ENCODE peak calls at places on chromosomes 5 and 9, in six cellular contexts. One of them, this sample, is unnamed.

GRCh38 chr9:128870128-128870940 is 11.4 kb downstream of the KYAT1 start:
- DNase-seq in IMR-90: no peak
- DNase-seq in H9: no peak
- DNase-seq in mesenchymal stem cell: peak
- DNase-seq in neuronal stem cell: no peak
- DNase-seq in trophoblast cell: peak
- DNase-seq in this sample: no peak

GRCh38 chr9:3520564-3520963 is 5.2 kb downstream of the RFX3 start:
- DNase-seq in IMR-90: no peak
- DNase-seq in H9: no peak
- DNase-seq in mesenchymal stem cell: no peak
- DNase-seq in neuronal stem cell: no peak
- DNase-seq in trophoblast cell: no peak
- DNase-seq in this sample: no peak

GRCh38 chr5:68116408-68116807 is 99.1 kb upstream of the PIK3R1 start:
- DNase-seq in IMR-90: no peak
- DNase-seq in H9: no peak
- DNase-seq in mesenchymal stem cell: no peak
- DNase-seq in neuronal stem cell: no peak
- DNase-seq in trophoblast cell: no peak
- DNase-seq in this sample: no peak

GRCh38 chr9:114261026-114261425 is 61.9 kb upstream of the ORM1 start:
- DNase-seq in IMR-90: no peak
- DNase-seq in H9: peak
- DNase-seq in mesenchymal stem cell: no peak
- DNase-seq in neuronal stem cell: no peak
- DNase-seq in trophoblast cell: no peak
- DNase-seq in this sample: no peak

GRCh38 chr9:25350011-25350410 is 328.2 kb downstream of the TUSC1 start:
- DNase-seq in IMR-90: no peak
- DNase-seq in H9: no peak
- DNase-seq in mesenchymal stem cell: no peak
- DNase-seq in neuronal stem cell: no peak
- DNase-seq in trophoblast cell: peak
- DNase-seq in this sample: no peak

GRCh38 chr9:134399435-134400056 is 73.3 kb downstream of the RXRA start:
- DNase-seq in IMR-90: peak
- DNase-seq in H9: no peak
- DNase-seq in mesenchymal stem cell: peak
- DNase-seq in neuronal stem cell: no peak
- DNase-seq in trophoblast cell: peak
- DNase-seq in this sample: no peak

GRCh38 chr5:149007174-149007573 is 55.7 kb downstream of the SH3TC2 start:
- DNase-seq in IMR-90: peak
- DNase-seq in H9: no peak
- DNase-seq in mesenchymal stem cell: peak
- DNase-seq in neuronal stem cell: no peak
- DNase-seq in trophoblast cell: no peak
- DNase-seq in this sample: no peak

GRCh38 chr9:69674112-69674511 is 1.9 kb upstream of the APBA1 start:
- DNase-seq in IMR-90: no peak
- DNase-seq in H9: peak
- DNase-seq in mesenchymal stem cell: no peak
- DNase-seq in neuronal stem cell: no peak
- DNase-seq in trophoblast cell: peak
- DNase-seq in this sample: no peak

GRCh38 chr5:68378204-68378830 is 162.8 kb downstream of the PIK3R1 start:
- DNase-seq in IMR-90: no peak
- DNase-seq in H9: no peak
- DNase-seq in mesenchymal stem cell: no peak
- DNase-seq in neuronal stem cell: no peak
- DNase-seq in trophoblast cell: no peak
- DNase-seq in this sample: no peak

GRCh38 chr5:150142800-150143724 is 12.6 kb downstream of the PDGFRB start:
- DNase-seq in IMR-90: peak
- DNase-seq in H9: no peak
- DNase-seq in mesenchymal stem cell: peak
- DNase-seq in neuronal stem cell: no peak
- DNase-seq in trophoblast cell: peak
- DNase-seq in this sample: no peak

GRCh38 chr5:139764250-139764791 is 31.3 kb upstream of the PSD2 start:
- DNase-seq in IMR-90: no peak
- DNase-seq in H9: peak
- DNase-seq in mesenchymal stem cell: no peak
- DNase-seq in neuronal stem cell: no peak
- DNase-seq in trophoblast cell: no peak
- DNase-seq in this sample: no peak

GRCh38 chr5:150503977-150504620 is 3.8 kb upstream of the NDST1 start:
- DNase-seq in IMR-90: no peak
- DNase-seq in H9: no peak
- DNase-seq in mesenchymal stem cell: no peak
- DNase-seq in neuronal stem cell: no peak
- DNase-seq in trophoblast cell: no peak
- DNase-seq in this sample: no peak

GRCh38 chr5:6159864-6160199 is 218.5 kb downstream of the MED10 start:
- DNase-seq in IMR-90: no peak
- DNase-seq in H9: no peak
- DNase-seq in mesenchymal stem cell: no peak
- DNase-seq in neuronal stem cell: no peak
- DNase-seq in trophoblast cell: no peak
- DNase-seq in this sample: no peak

GRCh38 chr9:37036237-37037136 is 2.4 kb upstream of the PAX5 start:
- DNase-seq in IMR-90: peak
- DNase-seq in H9: peak
- DNase-seq in mesenchymal stem cell: peak
- DNase-seq in neuronal stem cell: no peak
- DNase-seq in trophoblast cell: peak
- DNase-seq in this sample: no peak

GRCh38 chr5:150265984-150266383 is 23.6 kb downstream of the CAMK2A start:
- DNase-seq in IMR-90: no peak
- DNase-seq in H9: no peak
- DNase-seq in mesenchymal stem cell: no peak
- DNase-seq in neuronal stem cell: no peak
- DNase-seq in trophoblast cell: no peak
- DNase-seq in this sample: no peak

GRCh38 chr5:92861531-92862285 is 719.3 kb downstream of the NR2F1-AS1 start:
- DNase-seq in IMR-90: no peak
- DNase-seq in H9: no peak
- DNase-seq in mesenchymal stem cell: no peak
- DNase-seq in neuronal stem cell: no peak
- DNase-seq in trophoblast cell: no peak
- DNase-seq in this sample: no peak

GRCh38 chr9:38211002-38211401 is 142.0 kb upstream of the SHB start:
- DNase-seq in IMR-90: no peak
- DNase-seq in H9: no peak
- DNase-seq in mesenchymal stem cell: no peak
- DNase-seq in neuronal stem cell: no peak
- DNase-seq in trophoblast cell: no peak
- DNase-seq in this sample: no peak

GRCh38 chr5:137604348-137605095 is 105.4 kb upstream of the SPOCK1 start:
- DNase-seq in IMR-90: no peak
- DNase-seq in H9: peak
- DNase-seq in mesenchymal stem cell: no peak
- DNase-seq in neuronal stem cell: no peak
- DNase-seq in trophoblast cell: no peak
- DNase-seq in this sample: no peak

GRCh38 chr5:52943285-52943684 is 45.9 kb upstream of the ITGA2 start:
- DNase-seq in IMR-90: no peak
- DNase-seq in H9: no peak
- DNase-seq in mesenchymal stem cell: no peak
- DNase-seq in neuronal stem cell: no peak
- DNase-seq in trophoblast cell: no peak
- DNase-seq in this sample: no peak

GRCh38 chr9:126439402-126439765 is 112.8 kb downstream of the MVB12B start:
- DNase-seq in IMR-90: peak
- DNase-seq in H9: no peak
- DNase-seq in mesenchymal stem cell: peak
- DNase-seq in neuronal stem cell: no peak
- DNase-seq in trophoblast cell: no peak
- DNase-seq in this sample: no peak

GRCh38 chr5:7213525-7213924 is 182.4 kb upstream of the ADCY2 start:
- DNase-seq in IMR-90: no peak
- DNase-seq in H9: no peak
- DNase-seq in mesenchymal stem cell: no peak
- DNase-seq in neuronal stem cell: no peak
- DNase-seq in trophoblast cell: no peak
- DNase-seq in this sample: no peak

GRCh38 chr9:16136961-16137360 is 584.1 kb downstream of the CCDC171 start:
- DNase-seq in IMR-90: peak
- DNase-seq in H9: no peak
- DNase-seq in mesenchymal stem cell: peak
- DNase-seq in neuronal stem cell: no peak
- DNase-seq in trophoblast cell: peak
- DNase-seq in this sample: no peak

GRCh38 chr9:26809795-26810194 is 82.8 kb downstream of the CAAP1 start:
- DNase-seq in IMR-90: peak
- DNase-seq in H9: no peak
- DNase-seq in mesenchymal stem cell: peak
- DNase-seq in neuronal stem cell: no peak
- DNase-seq in trophoblast cell: no peak
- DNase-seq in this sample: no peak

GRCh38 chr5:1371191-1371590 is 26.3 kb upstream of the CLPTM1L start:
- DNase-seq in IMR-90: no peak
- DNase-seq in H9: no peak
- DNase-seq in mesenchymal stem cell: no peak
- DNase-seq in neuronal stem cell: no peak
- DNase-seq in trophoblast cell: no peak
- DNase-seq in this sample: no peak

GRCh38 chr5:97163360-97163764 is 19.7 kb downstream of the RIOK2 start:
- DNase-seq in IMR-90: peak
- DNase-seq in H9: no peak
- DNase-seq in mesenchymal stem cell: peak
- DNase-seq in neuronal stem cell: no peak
- DNase-seq in trophoblast cell: peak
- DNase-seq in this sample: no peak

GRCh38 chr5:99141534-99142135 is 212.8 kb upstream of the CHD1 start:
- DNase-seq in IMR-90: no peak
- DNase-seq in H9: peak
- DNase-seq in mesenchymal stem cell: no peak
- DNase-seq in neuronal stem cell: no peak
- DNase-seq in trophoblast cell: no peak
- DNase-seq in this sample: no peak

GRCh38 chr5:108930107-108930506 is 182.4 kb downstream of the FER start:
- DNase-seq in IMR-90: no peak
- DNase-seq in H9: no peak
- DNase-seq in mesenchymal stem cell: no peak
- DNase-seq in neuronal stem cell: no peak
- DNase-seq in trophoblast cell: no peak
- DNase-seq in this sample: no peak

GRCh38 chr5:119435436-119436132 is 16.7 kb upstream of the HSD17B4 start:
- DNase-seq in IMR-90: peak
- DNase-seq in H9: peak
- DNase-seq in mesenchymal stem cell: peak
- DNase-seq in neuronal stem cell: no peak
- DNase-seq in trophoblast cell: peak
- DNase-seq in this sample: no peak

GRCh38 chr9:137372693-137373610 is 50.0 kb downstream of the EXD3 start:
- DNase-seq in IMR-90: no peak
- DNase-seq in H9: peak
- DNase-seq in mesenchymal stem cell: no peak
- DNase-seq in neuronal stem cell: no peak
- DNase-seq in trophoblast cell: no peak
- DNase-seq in this sample: peak

GRCh38 chr9:71756753-71757152 is 11.6 kb downstream of the CEMIP2 start:
- DNase-seq in IMR-90: no peak
- DNase-seq in H9: no peak
- DNase-seq in mesenchymal stem cell: no peak
- DNase-seq in neuronal stem cell: no peak
- DNase-seq in trophoblast cell: peak
- DNase-seq in this sample: no peak

GRCh38 chr9:33166263-33167083 is 663 bp downstream of the B4GALT1 start:
- DNase-seq in IMR-90: no peak
- DNase-seq in H9: no peak
- DNase-seq in mesenchymal stem cell: peak
- DNase-seq in neuronal stem cell: no peak
- DNase-seq in trophoblast cell: peak
- DNase-seq in this sample: no peak

GRCh38 chr5:181054871-181055494 is 14.9 kb downstream of the BTNL9 start:
- DNase-seq in IMR-90: no peak
- DNase-seq in H9: no peak
- DNase-seq in mesenchymal stem cell: no peak
- DNase-seq in neuronal stem cell: no peak
- DNase-seq in trophoblast cell: no peak
- DNase-seq in this sample: no peak

GRCh38 chr9:113484258-113484730 is 20.8 kb downstream of the RGS3 start:
- DNase-seq in IMR-90: peak
- DNase-seq in H9: peak
- DNase-seq in mesenchymal stem cell: peak
- DNase-seq in neuronal stem cell: no peak
- DNase-seq in trophoblast cell: no peak
- DNase-seq in this sample: no peak

DNA sequence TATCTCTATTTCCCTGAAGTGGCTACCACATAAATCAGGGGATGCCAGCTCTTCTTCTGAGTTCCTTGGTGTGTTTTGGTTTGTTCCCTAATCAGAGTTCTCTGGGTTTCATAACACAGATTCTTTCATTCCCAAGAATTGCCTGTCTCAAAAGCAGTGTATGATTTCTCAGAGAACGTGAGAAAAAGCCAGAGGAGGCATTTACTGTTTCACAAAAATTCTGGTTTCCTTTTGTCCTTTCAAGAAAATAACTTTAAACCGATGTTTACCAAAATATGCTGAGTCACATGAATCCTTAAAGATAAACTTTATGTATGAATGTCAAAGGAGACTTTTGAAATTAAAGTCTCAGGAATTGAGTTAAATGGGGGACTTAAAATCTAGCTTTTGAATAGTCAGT is 314.3 kb downstream of the EBF1 start:
- DNase-seq in IMR-90: no peak
- DNase-seq in H9: no peak
- DNase-seq in mesenchymal stem cell: no peak
- DNase-seq in neuronal stem cell: no peak
- DNase-seq in trophoblast cell: no peak
- DNase-seq in this sample: no peak
- H3K14ac ChIP-seq in IMR-90: no peak
- H3K14ac ChIP-seq in H9: no peak
- H3K14ac ChIP-seq in mesenchymal stem cell: no peak
- H3K14ac ChIP-seq in neuronal stem cell: no peak
- H3K14ac ChIP-seq in trophoblast cell: no peak
- H3K14ac ChIP-seq in this sample: no peak

GRCh38 chr9:123097709-123098459 is 64.4 kb downstream of the GPR21 start:
- DNase-seq in IMR-90: no peak
- DNase-seq in H9: no peak
- DNase-seq in mesenchymal stem cell: no peak
- DNase-seq in neuronal stem cell: no peak
- DNase-seq in trophoblast cell: no peak
- DNase-seq in this sample: no peak
- H3K14ac ChIP-seq in IMR-90: no peak
- H3K14ac ChIP-seq in H9: no peak
- H3K14ac ChIP-seq in mesenchymal stem cell: no peak
- H3K14ac ChIP-seq in neuronal stem cell: no peak
- H3K14ac ChIP-seq in trophoblast cell: no peak
- H3K14ac ChIP-seq in this sample: peak

GRCh38 chr5:175494271-175495183 is 16.2 kb downstream of the SFXN1 start:
- DNase-seq in IMR-90: no peak
- DNase-seq in H9: no peak
- DNase-seq in mesenchymal stem cell: no peak
- DNase-seq in neuronal stem cell: no peak
- DNase-seq in trophoblast cell: peak
- DNase-seq in this sample: no peak
- H3K14ac ChIP-seq in IMR-90: no peak
- H3K14ac ChIP-seq in H9: no peak
- H3K14ac ChIP-seq in mesenchymal stem cell: no peak
- H3K14ac ChIP-seq in neuronal stem cell: no peak
- H3K14ac ChIP-seq in trophoblast cell: no peak
- H3K14ac ChIP-seq in this sample: no peak

GRCh38 chr5:89003563-89004036 is 120.6 kb upstream of the MEF2C start:
- DNase-seq in IMR-90: no peak
- DNase-seq in H9: no peak
- DNase-seq in mesenchymal stem cell: no peak
- DNase-seq in neuronal stem cell: no peak
- DNase-seq in trophoblast cell: no peak
- DNase-seq in this sample: no peak
- H3K14ac ChIP-seq in IMR-90: no peak
- H3K14ac ChIP-seq in H9: no peak
- H3K14ac ChIP-seq in mesenchymal stem cell: no peak
- H3K14ac ChIP-seq in neuronal stem cell: no peak
- H3K14ac ChIP-seq in trophoblast cell: no peak
- H3K14ac ChIP-seq in this sample: no peak

This sample was measured in H1.